ENCODE peak calls at places on chromosomes 3 and 15, in four cellular contexts. One of them, this sample, is unnamed.

GRCh38 chr15:25655168-25655956 is 207.8 kb downstream of the ATP10A start:
- DNase-seq in GM12878: no peak
- DNase-seq in HepG2: no peak
- DNase-seq in K562: no peak
- DNase-seq in this sample: no peak

GRCh38 chr15:64017591-64018163 is 28.6 kb downstream of the DAPK2 start:
- DNase-seq in GM12878: no peak
- DNase-seq in HepG2: no peak
- DNase-seq in K562: no peak
- DNase-seq in this sample: no peak

GRCh38 chr3:116129187-116129945 is 315.9 kb downstream of the LSAMP start:
- DNase-seq in HepG2: no peak
- DNase-seq in K562: no peak
- DNase-seq in GM12878: no peak
- DNase-seq in this sample: no peak

GRCh38 chr3:11680509-11680908 is 36.8 kb upstream of the VGLL4 start:
- DNase-seq in GM12878: no peak
- DNase-seq in K562: no peak
- DNase-seq in HepG2: no peak
- DNase-seq in this sample: no peak

GRCh38 chr3:24451461-24452099 is 43.1 kb downstream of the THRB start:
- DNase-seq in GM12878: no peak
- DNase-seq in K562: no peak
- DNase-seq in HepG2: peak
- DNase-seq in this sample: no peak

GRCh38 chr3:23712656-23713559 is 92.8 kb upstream of the UBE2E1 start:
- DNase-seq in K562: no peak
- DNase-seq in GM12878: no peak
- DNase-seq in HepG2: no peak
- DNase-seq in this sample: no peak

GRCh38 chr3:183393625-183394024 is 34.8 kb downstream of the MCF2L2 start:
- DNase-seq in GM12878: no peak
- DNase-seq in HepG2: no peak
- DNase-seq in K562: no peak
- DNase-seq in this sample: no peak

GRCh38 chr3:104909188-104909587 is 457.5 kb upstream of the ALCAM start:
- DNase-seq in HepG2: no peak
- DNase-seq in GM12878: no peak
- DNase-seq in K562: no peak
- DNase-seq in this sample: no peak

GRCh38 chr15:40266828-40267304 is 16.0 kb downstream of the ANKRD63 start:
- DNase-seq in HepG2: peak
- DNase-seq in K562: peak
- DNase-seq in GM12878: no peak
- DNase-seq in this sample: no peak

GRCh38 chr3:154430014-154430413 is at the start of gene GPR149:
- DNase-seq in HepG2: no peak
- DNase-seq in K562: no peak
- DNase-seq in GM12878: no peak
- DNase-seq in this sample: peak

GRCh38 chr15:47374222-47374621 is 343.1 kb upstream of the SEMA6D start:
- DNase-seq in HepG2: no peak
- DNase-seq in GM12878: no peak
- DNase-seq in K562: no peak
- DNase-seq in this sample: no peak

GRCh38 chr3:42473083-42473932 is 29.1 kb upstream of the VIPR1 start:
- DNase-seq in K562: no peak
- DNase-seq in GM12878: no peak
- DNase-seq in HepG2: no peak
- DNase-seq in this sample: no peak

GRCh38 chr15:31438601-31439265 is 112.1 kb downstream of the KLF13 start:
- DNase-seq in GM12878: no peak
- DNase-seq in HepG2: no peak
- DNase-seq in K562: peak
- DNase-seq in this sample: no peak

GRCh38 chr3:46405301-46406079 is 1.4 kb downstream of the CCR5AS start:
- DNase-seq in K562: no peak
- DNase-seq in GM12878: no peak
- DNase-seq in HepG2: no peak
- DNase-seq in this sample: no peak

DNA sequence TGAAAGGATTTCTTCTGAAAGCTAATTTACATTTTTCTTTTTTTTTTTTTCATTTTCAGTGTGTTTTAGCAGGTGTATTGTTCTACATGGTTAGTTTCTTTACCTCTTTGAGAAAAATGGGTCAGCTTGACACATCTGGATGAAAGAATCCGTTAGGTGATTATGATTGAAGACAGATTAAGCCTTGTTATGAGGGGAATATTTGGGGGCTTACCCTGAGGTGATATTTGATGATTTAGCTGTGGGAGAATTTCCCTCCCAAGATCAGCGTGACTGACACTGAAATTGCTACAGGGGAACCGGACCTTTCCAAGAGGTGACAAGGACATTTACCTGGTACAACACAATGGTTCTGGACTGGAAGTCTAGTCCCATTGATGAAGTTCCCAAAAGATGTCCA is 147.5 kb downstream of the NFKBIZ start:
- DNase-seq in GM12878: no peak
- DNase-seq in HepG2: no peak
- DNase-seq in K562: no peak
- DNase-seq in this sample: no peak
- TF ChIP-seq FOXM1 in GM12878: peak
- TF ChIP-seq FOXM1 in HepG2: no peak
- TF ChIP-seq FOXM1 in K562: no peak
- TF ChIP-seq FOXM1 in this sample: no peak

DNA sequence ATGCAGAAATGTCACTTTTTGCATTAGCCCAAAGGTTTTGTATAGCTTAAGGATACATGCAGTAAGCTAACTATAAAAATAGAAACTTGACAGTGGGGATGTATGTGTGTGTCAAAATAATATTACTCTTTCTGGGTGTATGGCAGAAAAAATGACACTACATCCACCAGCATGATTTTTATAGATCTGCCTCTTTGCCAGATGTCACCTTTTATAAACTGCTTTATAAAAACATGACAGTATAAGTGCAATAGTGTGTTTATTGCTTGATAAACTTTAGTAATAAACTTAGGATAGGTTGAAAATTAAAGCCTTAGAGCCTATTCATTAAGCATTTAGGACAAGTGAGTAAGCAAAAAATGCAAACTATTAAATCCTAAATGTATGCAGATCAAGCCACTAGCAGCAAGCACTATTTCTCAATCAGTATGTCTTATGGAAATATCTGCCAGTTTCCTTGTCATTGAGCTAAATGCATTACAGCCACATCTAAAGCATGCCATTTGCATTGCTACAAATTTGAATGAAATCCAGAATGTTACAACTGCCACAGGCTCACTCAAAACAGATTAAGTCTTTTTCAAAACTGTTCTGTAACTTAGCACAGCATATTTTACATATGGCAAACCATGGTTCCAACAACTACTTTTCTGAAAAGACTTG is 935.0 kb downstream of the FHIT start:
- DNase-seq in K562: no peak
- DNase-seq in GM12878: no peak
- DNase-seq in HepG2: no peak
- DNase-seq in this sample: no peak
- TF ChIP-seq TARDBP in K562: no peak
- TF ChIP-seq TARDBP in GM12878: no peak
- TF ChIP-seq TARDBP in HepG2: no peak
- TF ChIP-seq TARDBP in this sample: no peak

GRCh38 chr3:77256584-77257488 is 216.9 kb downstream of the ROBO2 start:
- DNase-seq in GM12878: no peak
- DNase-seq in K562: no peak
- DNase-seq in HepG2: no peak
- DNase-seq in this sample: peak

GRCh38 chr3:77251136-77251535 is 211.2 kb downstream of the ROBO2 start:
- DNase-seq in HepG2: no peak
- DNase-seq in K562: no peak
- DNase-seq in GM12878: no peak
- DNase-seq in this sample: no peak

GRCh38 chr3:77259701-77260100 is 219.8 kb downstream of the ROBO2 start:
- DNase-seq in K562: no peak
- DNase-seq in GM12878: no peak
- DNase-seq in HepG2: no peak
- DNase-seq in this sample: no peak

GRCh38 chr3:77254967-77255831 is 215.3 kb downstream of the ROBO2 start:
- DNase-seq in GM12878: no peak
- DNase-seq in K562: peak
- DNase-seq in HepG2: peak
- DNase-seq in this sample: peak
- TF ChIP-seq FOXM1 in GM12878: no peak
- TF ChIP-seq FOXM1 in K562: no peak
- TF ChIP-seq FOXM1 in HepG2: no peak
- TF ChIP-seq FOXM1 in this sample: no peak

GRCh38 chr3:49803464-49804140 is 541 bp downstream of the INKA1 start:
- DNase-seq in HepG2: no peak
- DNase-seq in GM12878: no peak
- DNase-seq in K562: peak
- DNase-seq in this sample: no peak
- TF ChIP-seq TARDBP in HepG2: no peak
- TF ChIP-seq TARDBP in GM12878: no peak
- TF ChIP-seq TARDBP in K562: no peak
- TF ChIP-seq TARDBP in this sample: no peak

DNA sequence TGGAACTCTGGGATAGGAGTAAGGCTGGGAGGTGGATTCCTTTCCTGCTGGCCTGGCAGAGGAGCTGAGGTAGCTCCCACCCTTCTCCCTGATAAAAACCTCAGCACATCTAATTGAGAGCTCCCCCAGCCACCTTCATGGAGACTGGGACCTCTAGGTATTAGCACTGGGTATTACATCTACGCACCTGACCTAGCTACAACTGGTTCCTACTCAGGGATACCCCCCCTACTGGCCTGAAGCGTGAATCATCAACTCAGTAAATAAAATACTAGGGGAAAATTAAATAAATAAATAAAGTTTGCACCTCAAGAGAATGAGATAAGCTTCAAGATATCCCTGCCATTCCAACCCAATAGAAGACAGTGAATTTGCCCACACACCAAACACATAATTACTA is 140.4 kb downstream of the NEK10 start:
- DNase-seq in GM12878: no peak
- DNase-seq in HepG2: peak
- DNase-seq in K562: no peak
- DNase-seq in this sample: peak
- TF ChIP-seq FOXM1 in GM12878: no peak
- TF ChIP-seq FOXM1 in HepG2: no peak
- TF ChIP-seq FOXM1 in K562: no peak
- TF ChIP-seq FOXM1 in this sample: no peak

GRCh38 chr3:178195824-178196223 is 340.4 kb upstream of the KCNMB2 start:
- DNase-seq in GM12878: no peak
- DNase-seq in K562: no peak
- DNase-seq in HepG2: no peak
- DNase-seq in this sample: no peak
- TF ChIP-seq TARDBP in GM12878: no peak
- TF ChIP-seq TARDBP in K562: no peak
- TF ChIP-seq TARDBP in HepG2: no peak
- TF ChIP-seq TARDBP in this sample: no peak

GRCh38 chr15:57777034-57777433 is 70.5 kb downstream of the POLR2M start:
- DNase-seq in GM12878: no peak
- DNase-seq in HepG2: no peak
- DNase-seq in K562: no peak
- DNase-seq in this sample: no peak
- TF ChIP-seq FOXM1 in GM12878: no peak
- TF ChIP-seq FOXM1 in HepG2: no peak
- TF ChIP-seq FOXM1 in K562: no peak
- TF ChIP-seq FOXM1 in this sample: no peak

DNA sequence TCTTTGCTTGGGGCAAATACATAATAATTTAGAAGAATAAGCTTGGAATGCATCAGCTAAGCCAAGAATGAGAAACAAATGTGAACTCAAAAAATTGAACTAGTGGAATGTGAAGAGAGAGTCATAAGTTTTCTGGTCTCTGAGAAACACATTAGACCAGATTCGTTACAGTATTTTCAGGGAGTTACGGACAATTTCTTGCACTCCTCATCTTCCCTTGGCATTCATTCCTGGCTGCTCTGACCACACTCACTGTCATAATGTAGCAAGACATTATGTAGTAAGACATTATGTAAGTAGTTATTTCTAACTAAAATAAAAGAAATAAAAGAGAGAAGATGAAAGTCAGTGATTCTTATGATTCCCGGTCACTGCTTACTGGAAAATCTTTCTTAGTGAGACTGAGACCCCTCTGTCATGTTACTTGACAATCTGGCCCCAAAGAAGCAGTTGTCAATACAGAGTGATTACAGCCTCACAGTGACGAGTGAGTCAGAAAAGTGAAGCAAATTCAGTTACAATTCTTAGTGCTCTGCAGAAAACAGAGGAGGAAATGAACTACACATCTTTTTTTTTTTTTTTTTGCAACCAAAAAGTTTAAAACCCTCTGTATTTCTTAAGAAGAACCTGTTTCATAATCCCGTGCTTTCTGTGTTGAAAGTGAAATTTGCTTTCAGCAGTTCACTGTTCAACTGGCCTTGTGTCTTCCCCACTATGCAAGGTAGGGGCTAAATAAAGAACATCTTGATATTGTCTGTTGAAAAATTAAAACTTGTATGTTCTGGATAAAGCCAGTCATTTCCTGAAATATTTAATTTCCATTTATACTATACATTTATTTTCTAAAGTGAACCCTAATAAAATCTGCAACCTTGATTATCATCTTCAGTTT is 1.7 kb downstream of the AQP9 start:
- DNase-seq in GM12878: no peak
- DNase-seq in HepG2: no peak
- DNase-seq in K562: no peak
- DNase-seq in this sample: no peak
- TF ChIP-seq TARDBP in GM12878: no peak
- TF ChIP-seq TARDBP in HepG2: no peak
- TF ChIP-seq TARDBP in K562: no peak
- TF ChIP-seq TARDBP in this sample: no peak

GRCh38 chr15:99340347-99340746 is 89.1 kb downstream of the LRRC28 start:
- DNase-seq in K562: no peak
- DNase-seq in GM12878: no peak
- DNase-seq in HepG2: peak
- DNase-seq in this sample: no peak
- TF ChIP-seq FOXM1 in K562: no peak
- TF ChIP-seq FOXM1 in GM12878: no peak
- TF ChIP-seq FOXM1 in HepG2: no peak
- TF ChIP-seq FOXM1 in this sample: no peak

GRCh38 chr15:69578252-69578651 is 125.6 kb downstream of the RPLP1 start:
- DNase-seq in K562: no peak
- DNase-seq in HepG2: no peak
- DNase-seq in GM12878: no peak
- DNase-seq in this sample: no peak
- TF ChIP-seq TARDBP in K562: no peak
- TF ChIP-seq TARDBP in HepG2: no peak
- TF ChIP-seq TARDBP in GM12878: no peak
- TF ChIP-seq TARDBP in this sample: no peak